ENCODE peak calls at places on chromosomes 1 and 21, in eight cellular contexts. Z is thyroid gland, V is astrocyte of the spinal cord, T is colonic mucosa, M is brain microvascular endothelial cell, D is AG04449, K is lower lobe of right lung, X is psoas muscle. E is an unnamed sample.

GRCh38 chr1:91513160-91513559 is 12.5 kb downstream of the CDC7 start:
- DNase-seq in Z (no peak), V (peak), T (no peak), M (no peak), D (no peak), K (no peak), X (no peak), E (no peak)

GRCh38 chr1:41467673-41468072 is 16.8 kb downstream of the EDN2 start:
- DNase-seq in Z (no peak), V (no peak), T (peak), M (no peak), D (no peak), K (no peak), X (no peak), E (no peak)

GRCh38 chr1:62276791-62277190 is 42.4 kb downstream of the KANK4 start:
- DNase-seq in Z (no peak), V (no peak), T (no peak), M (no peak), D (no peak), K (no peak), X (no peak), E (no peak)

GRCh38 chr21:32545948-32546441 is 39.3 kb downstream of the TCP10L start:
- DNase-seq in Z (no peak), V (peak), T (no peak), M (no peak), D (no peak), K (no peak), X (no peak), E (no peak)

GRCh38 chr1:158003409-158003805 is 10.0 kb downstream of the KIRREL1 start:
- DNase-seq in Z (no peak), V (no peak), T (no peak), M (no peak), D (no peak), K (no peak), X (no peak), E (no peak)

GRCh38 chr1:188350104-188350503 is 1521.4 kb downstream of the PLA2G4A start:
- DNase-seq in Z (no peak), V (no peak), T (no peak), M (no peak), D (no peak), K (no peak), X (no peak), E (no peak)

GRCh38 chr1:14842891-14843290 is 244.4 kb downstream of the KAZN start:
- DNase-seq in Z (no peak), V (peak), T (no peak), M (peak), D (no peak), K (no peak), X (no peak), E (no peak)

GRCh38 chr1:168221275-168221674 is 4.5 kb upstream of the SFT2D2 start:
- DNase-seq in Z (no peak), V (no peak), T (no peak), M (no peak), D (no peak), K (no peak), X (no peak), E (no peak)

GRCh38 chr1:68384321-68384813 is 65.4 kb downstream of the RPE65 start:
- DNase-seq in Z (no peak), V (peak), T (no peak), M (peak), D (peak), K (no peak), X (no peak), E (peak)

GRCh38 chr1:39076127-39076798 is 50.1 kb downstream of the NDUFS5 start:
- DNase-seq in Z (peak), V (peak), T (no peak), M (peak), D (no peak), K (no peak), X (peak), E (no peak)

GRCh38 chr1:243415663-243416365 is 160.0 kb downstream of the SDCCAG8 start:
- DNase-seq in Z (no peak), V (no peak), T (no peak), M (no peak), D (no peak), K (no peak), X (no peak), E (no peak)

GRCh38 chr1:182137546-182137945 is 76.0 kb upstream of the ZNF648 start:
- DNase-seq in Z (no peak), V (no peak), T (no peak), M (no peak), D (no peak), K (no peak), X (no peak), E (no peak)

GRCh38 chr1:197663178-197663953 is 111.9 kb downstream of the DENND1B start:
- DNase-seq in Z (no peak), V (no peak), T (no peak), M (no peak), D (no peak), K (no peak), X (no peak), E (no peak)

GRCh38 chr1:229508823-229509337 is 739 bp upstream of the NUP133 start:
- DNase-seq in Z (no peak), V (no peak), T (no peak), M (no peak), D (no peak), K (no peak), X (no peak), E (no peak)

GRCh38 chr1:222702210-222702609 is 10.1 kb downstream of the AIDA start:
- DNase-seq in Z (no peak), V (no peak), T (no peak), M (no peak), D (no peak), K (no peak), X (no peak), E (no peak)

GRCh38 chr1:247286134-247286670 is 30.3 kb downstream of the VN1R5 start:
- DNase-seq in Z (no peak), V (no peak), T (peak), M (no peak), D (no peak), K (no peak), X (no peak), E (no peak)
- H3K4me3 ChIP-seq in Z (no peak), V (no peak), T (no peak), M (no peak), D (no peak), K (no peak), X (no peak), E (no peak)

GRCh38 chr1:153503766-153504165 is 32.0 kb downstream of the S100A6 start:
- DNase-seq in Z (no peak), V (no peak), T (no peak), M (no peak), D (no peak), K (no peak), X (no peak), E (no peak)
- H3K4me3 ChIP-seq in Z (no peak), V (no peak), T (no peak), M (no peak), D (no peak), K (no peak), X (no peak), E (no peak)

GRCh38 chr21:17455451-17455850 is 57.4 kb upstream of the CXADR start:
- DNase-seq in Z (no peak), V (no peak), T (peak), M (no peak), D (no peak), K (no peak), X (no peak), E (no peak)

GRCh38 chr21:17451364-17451869 is 61.4 kb upstream of the CXADR start:
- DNase-seq in Z (no peak), V (peak), T (peak), M (peak), D (no peak), K (no peak), X (no peak), E (no peak)

GRCh38 chr21:17458279-17458678 is 54.6 kb upstream of the CXADR start:
- DNase-seq in Z (no peak), V (no peak), T (peak), M (no peak), D (no peak), K (no peak), X (no peak), E (no peak)

GRCh38 chr21:17454315-17455027 is 58.4 kb upstream of the CXADR start:
- DNase-seq in Z (peak), V (peak), T (peak), M (peak), D (peak), K (no peak), X (peak), E (peak)

GRCh38 chr21:17455028-17455353 is 57.9 kb upstream of the CXADR start:
- DNase-seq in Z (no peak), V (no peak), T (no peak), M (no peak), D (no peak), K (no peak), X (no peak), E (no peak)
- H3K4me3 ChIP-seq in Z (no peak), V (no peak), T (no peak), M (peak), D (no peak), K (no peak), X (no peak), E (no peak)

GRCh38 chr1:166490437-166490784 is 323.6 kb upstream of the FAM78B start:
- DNase-seq in Z (no peak), V (no peak), T (no peak), M (no peak), D (no peak), K (no peak), X (no peak), E (no peak)

GRCh38 chr1:166489356-166489669 is 322.5 kb upstream of the FAM78B start:
- DNase-seq in Z (no peak), V (no peak), T (no peak), M (no peak), D (no peak), K (no peak), X (no peak), E (no peak)

GRCh38 chr1:166488327-166488726 is 321.5 kb upstream of the FAM78B start:
- DNase-seq in Z (peak), V (no peak), T (no peak), M (no peak), D (no peak), K (no peak), X (no peak), E (no peak)

GRCh38 chr1:166485620-166486019 is 318.8 kb upstream of the FAM78B start:
- DNase-seq in Z (no peak), V (no peak), T (no peak), M (no peak), D (no peak), K (no peak), X (no peak), E (peak)

DNA sequence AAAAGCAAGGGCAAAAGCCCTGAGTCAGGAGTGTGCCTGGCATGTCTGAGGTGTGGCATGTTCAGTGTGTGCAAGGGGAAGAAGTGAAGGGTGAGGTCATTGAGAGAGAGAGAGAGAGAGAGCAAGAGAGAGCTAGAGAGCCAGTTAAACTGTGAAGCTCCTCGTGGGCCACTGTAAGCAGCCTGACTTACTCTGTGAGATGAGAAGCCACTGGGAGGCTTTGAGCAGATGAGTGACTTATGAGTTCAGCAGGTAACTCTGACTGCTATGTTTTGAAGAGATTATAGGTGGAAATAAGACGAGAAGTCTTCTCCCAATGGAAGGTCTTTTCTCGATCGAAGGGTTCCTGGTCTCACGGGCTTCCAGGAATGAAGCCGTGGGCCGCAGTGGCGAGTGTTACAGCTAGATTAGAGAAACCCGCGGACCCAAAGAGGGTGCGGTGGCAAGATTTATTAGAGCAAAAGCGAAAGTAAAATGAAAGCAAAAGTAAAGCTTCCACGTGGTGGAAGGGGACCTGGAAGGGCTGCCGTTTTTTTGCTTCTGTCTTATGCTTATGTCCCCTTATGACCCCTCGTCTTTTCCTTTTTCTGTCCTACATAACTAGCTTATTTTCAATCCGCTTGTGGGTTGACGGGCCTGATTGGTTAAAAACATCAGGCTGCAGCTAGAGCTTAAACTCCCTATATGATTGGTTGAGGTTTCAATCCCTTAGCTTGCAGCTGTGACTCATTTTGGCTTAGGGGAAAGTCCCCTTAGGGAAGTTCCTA is 323.1 kb upstream of the FAM78B start:
- DNase-seq in Z (peak), V (no peak), T (peak), M (no peak), D (no peak), K (peak), X (peak), E (no peak)
- H3K4me3 ChIP-seq in Z (no peak), V (no peak), T (peak), M (no peak), D (no peak), K (peak), X (peak), E (no peak)

DNA sequence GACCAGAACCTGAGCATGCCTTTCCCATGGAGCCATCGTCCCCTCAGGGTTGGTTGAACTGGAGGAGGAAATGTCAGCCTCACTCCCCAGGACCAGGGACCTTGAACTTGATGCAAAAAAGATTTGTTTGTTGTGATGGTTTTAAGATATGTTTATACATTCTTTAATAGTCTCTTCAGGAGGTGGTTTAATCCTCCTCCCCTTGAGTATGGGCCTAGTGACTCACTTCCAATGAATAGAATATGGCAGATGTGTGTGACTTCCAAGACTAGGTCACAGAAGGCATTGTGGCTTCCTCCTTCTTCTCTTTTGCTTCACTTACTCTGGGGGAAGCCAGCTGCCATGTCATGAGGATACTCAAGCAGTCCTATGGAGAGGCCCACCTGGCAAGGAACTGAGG is 81.7 kb upstream of the WNT4 start:
- DNase-seq in Z (no peak), V (no peak), T (no peak), M (no peak), D (no peak), K (no peak), X (no peak), E (no peak)
- H3K4me3 ChIP-seq in Z (no peak), V (no peak), T (no peak), M (no peak), D (no peak), K (no peak), X (no peak), E (no peak)

GRCh38 chr1:43952731-43953350 is 6.1 kb downstream of the IPO13 start:
- DNase-seq in Z (peak), V (no peak), T (no peak), M (no peak), D (no peak), K (no peak), X (no peak), E (no peak)
- H3K4me3 ChIP-seq in Z (no peak), V (no peak), T (no peak), M (no peak), D (no peak), K (no peak), X (peak), E (no peak)

DNA sequence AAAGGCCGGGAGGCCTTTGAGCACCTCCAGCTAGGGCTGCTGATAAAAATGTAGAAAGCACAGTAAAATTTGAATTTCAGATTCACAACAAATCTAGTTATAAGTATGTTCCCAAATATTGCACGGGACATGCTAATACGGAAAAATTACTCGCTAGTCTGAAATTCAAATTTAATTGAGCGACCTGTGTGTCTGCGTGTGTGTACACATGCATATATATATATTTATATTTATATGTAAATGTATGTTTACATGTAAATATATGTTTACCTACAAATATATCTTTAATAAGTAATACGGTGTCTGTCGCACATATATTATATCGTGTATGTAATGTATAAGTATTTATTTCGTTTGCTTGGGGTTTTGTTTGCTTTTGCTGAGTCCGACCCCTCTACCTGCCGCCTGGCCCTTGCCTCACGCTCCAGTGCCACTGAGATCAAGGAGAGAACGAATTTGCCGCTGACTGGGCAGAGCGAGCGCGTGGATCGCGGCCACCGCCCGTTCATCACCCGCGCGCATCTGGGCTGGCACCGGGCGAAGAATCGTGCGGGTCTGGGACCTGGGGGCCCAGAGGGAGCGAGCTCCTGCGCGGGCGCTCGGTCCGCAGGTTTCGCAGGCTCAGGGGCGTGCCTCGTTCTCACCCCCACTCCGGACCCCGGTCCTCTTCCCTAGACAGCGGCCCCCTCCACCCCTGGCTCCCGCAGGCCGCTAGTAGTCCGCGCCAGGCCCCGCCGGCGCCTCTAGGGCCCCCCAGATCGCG is 526 bp upstream of the WRAP73 start:
- DNase-seq in Z (no peak), V (no peak), T (no peak), M (no peak), D (no peak), K (no peak), X (no peak), E (no peak)
- H3K4me3 ChIP-seq in Z (no peak), V (peak), T (no peak), M (no peak), D (no peak), K (peak), X (peak), E (no peak)

GRCh38 chr1:231630558-231631205 is 4.1 kb downstream of the DISC1 start:
- DNase-seq in Z (no peak), V (peak), T (no peak), M (no peak), D (peak), K (no peak), X (no peak), E (peak)
- H3K4me3 ChIP-seq in Z (no peak), V (no peak), T (no peak), M (no peak), D (no peak), K (no peak), X (no peak), E (no peak)

GRCh38 chr21:44706026-44706705 is 5.2 kb downstream of the TSPEAR start:
- DNase-seq in Z (no peak), V (no peak), T (peak), M (no peak), D (no peak), K (no peak), X (peak), E (no peak)
- H3K4me3 ChIP-seq in Z (no peak), V (no peak), T (no peak), M (no peak), D (no peak), K (no peak), X (no peak), E (no peak)

E was measured in BJ.